ENCODE peak calls at places on chromosomes 11 and 22, in nine cellular contexts. V is body of pancreas, M is HCT116, N is GM23338, S is pancreas, I is lower lobe of right lung, X is left ventricle myocardium inferior, Q is SK-N-SH, K is adipocyte. U is an unnamed sample.

GRCh38 chr11:3626250-3626960 is 15.4 kb downstream of the ART5 start:
- DNase-seq in N (peak; percentile 41), V (peak; percentile 62), S (peak; percentile 32), M (no peak), I (peak; percentile 84), Q (no peak), X (peak; percentile 69), K (no peak), U (no peak)

GRCh38 chr11:72683782-72684200 is 9.6 kb upstream of the PDE2A start:
- DNase-seq in M (no peak), X (peak; percentile 62), Q (peak; percentile 91), I (peak; percentile 71), V (peak; percentile 60), S (no peak), K (peak; percentile 70), N (peak; percentile 82), U (peak; percentile 58)

GRCh38 chr11:3995949-3996554 is 98.5 kb upstream of the RRM1 start:
- DNase-seq in K (peak; percentile 46), N (no peak), Q (no peak), M (no peak), I (no peak), S (no peak), V (no peak), X (no peak), U (no peak)

GRCh38 chr22:37045958-37046357 is 5.6 kb upstream of the KCTD17 start:
- DNase-seq in I (no peak), S (no peak), V (no peak), N (peak; percentile 74), K (peak; percentile 48), X (no peak), Q (peak; percentile 64), M (no peak), U (no peak)

GRCh38 chr11:61131998-61132555 is 29.1 kb downstream of the VPS37C start:
- DNase-seq in N (no peak), K (no peak), Q (no peak), V (no peak), M (no peak), X (no peak), I (no peak), S (no peak), U (no peak)

GRCh38 chr11:4565371-4565770 is 16.2 kb upstream of the OR52I2 start:
- DNase-seq in S (no peak), V (no peak), X (no peak), K (no peak), M (no peak), Q (no peak), I (no peak), N (no peak), U (no peak)

GRCh38 chr11:43518407-43519165 is 159.9 kb downstream of the TTC17 start:
- DNase-seq in M (no peak), N (no peak), V (no peak), Q (no peak), I (no peak), X (no peak), K (peak; percentile 11), S (no peak), U (no peak)

GRCh38 chr11:518463-519202 is 11.6 kb upstream of the RNH1 start:
- DNase-seq in S (peak; percentile 83), I (peak; percentile 95), M (peak; percentile 85), K (peak; percentile 96), Q (peak; percentile 97), X (peak; percentile 89), N (peak; percentile 89), V (peak; percentile 95), U (peak; percentile 94)

DNA sequence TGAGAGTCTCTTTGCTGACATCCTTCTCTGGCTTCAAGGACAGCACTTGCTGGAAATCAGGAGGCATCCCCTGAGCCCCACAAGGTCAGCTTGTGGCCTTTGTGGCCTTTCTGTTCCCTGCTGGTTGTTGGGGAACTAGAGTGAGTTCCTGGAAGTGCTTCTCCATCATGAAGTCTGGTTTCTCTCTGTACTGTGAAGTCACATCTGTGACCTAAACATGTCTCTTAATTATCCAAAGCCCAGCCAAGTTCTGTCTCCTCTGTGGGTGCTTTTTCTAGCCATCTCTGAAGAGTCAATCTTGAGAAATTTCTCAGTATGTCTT is 24.4 kb downstream of the IGHMBP2 start:
- DNase-seq in S (no peak), K (no peak), Q (no peak), X (no peak), V (peak; percentile 35), N (no peak), I (no peak), M (no peak), U (no peak)
- H3K36me3 ChIP-seq in S (peaks cover 19% of the 10 kb centered on the region), K (peaks cover 73% of the 10 kb centered on the region), Q (peaks cover 43% of the 10 kb centered on the region), X (peaks cover 67% of the 10 kb centered on the region), V (no peaks in the 10 kb centered on the region), N (peaks cover 29% of the 10 kb centered on the region), I (peaks cover 74% of the 10 kb centered on the region), M (peaks cover 16% of the 10 kb centered on the region), U (no peaks in the 10 kb centered on the region)

GRCh38 chr22:22816766-22817410 is 70.7 kb upstream of the IGLL5 start:
- DNase-seq in S (no peak), Q (no peak), X (no peak), N (no peak), V (no peak), M (no peak), I (no peak), K (no peak), U (no peak)
- H3K4me1 ChIP-seq in S (no peaks in the 10 kb centered on the region), Q (no peaks in the 10 kb centered on the region), X (no peaks in the 10 kb centered on the region), N (no peaks in the 10 kb centered on the region), V (no peaks in the 10 kb centered on the region), M (no peaks in the 10 kb centered on the region), I (no peaks in the 10 kb centered on the region), K (no peaks in the 10 kb centered on the region), U (no peaks in the 10 kb centered on the region)

GRCh38 chr11:70429428-70429705 is 31.0 kb downstream of the CTTN start:
- DNase-seq in X (no peak), V (no peak), S (no peak), N (no peak), I (no peak), Q (no peak), M (no peak), K (no peak), U (no peak)

GRCh38 chr11:70431611-70432010 is 33.3 kb downstream of the CTTN start:
- DNase-seq in K (no peak), X (no peak), Q (no peak), M (no peak), S (no peak), I (no peak), V (no peak), N (no peak), U (no peak)

GRCh38 chr11:70430671-70431574 is 32.6 kb downstream of the CTTN start:
- DNase-seq in I (no peak), S (no peak), N (no peak), K (no peak), M (no peak), X (no peak), V (no peak), Q (no peak), U (no peak)

GRCh38 chr11:70428701-70429427 is 30.5 kb downstream of the CTTN start:
- DNase-seq in X (no peak), Q (no peak), S (no peak), K (no peak), V (no peak), N (no peak), M (no peak), I (no peak), U (no peak)

GRCh38 chr11:70430122-70430521 is 31.8 kb downstream of the CTTN start:
- DNase-seq in K (no peak), I (no peak), N (no peak), X (no peak), S (no peak), V (no peak), M (no peak), Q (no peak), U (no peak)
- H3K36me3 ChIP-seq in K (peaks cover 87% of the 10 kb centered on the region), I (peaks cover 96% of the 10 kb centered on the region), N (peaks cover 15% of the 10 kb centered on the region), X (peaks cover 97% of the 10 kb centered on the region), S (peaks cover 28% of the 10 kb centered on the region), V (peaks cover 15% of the 10 kb centered on the region), M (peaks cover 51% of the 10 kb centered on the region), Q (peaks cover 41% of the 10 kb centered on the region), U (no peaks in the 10 kb centered on the region)

GRCh38 chr11:62889126-62889483 is 8.4 kb downstream of the SLC3A2 start:
- DNase-seq in X (no peak), I (no peak), Q (no peak), V (no peak), K (no peak), M (no peak), S (no peak), N (no peak), U (no peak)

GRCh38 chr11:62888406-62888805 is 7.7 kb downstream of the SLC3A2 start:
- DNase-seq in N (no peak), Q (no peak), I (no peak), V (no peak), S (no peak), X (no peak), M (no peak), K (no peak), U (no peak)

GRCh38 chr11:62885137-62885536 is 4.4 kb downstream of the SLC3A2 start:
- DNase-seq in N (no peak), M (no peak), X (no peak), Q (no peak), I (no peak), S (no peak), V (no peak), K (no peak), U (no peak)

GRCh38 chr11:62892077-62892922 is 11.6 kb downstream of the SLC3A2 start:
- DNase-seq in I (no peak), K (no peak), V (no peak), Q (no peak), X (no peak), N (no peak), S (no peak), M (no peak), U (no peak)

DNA sequence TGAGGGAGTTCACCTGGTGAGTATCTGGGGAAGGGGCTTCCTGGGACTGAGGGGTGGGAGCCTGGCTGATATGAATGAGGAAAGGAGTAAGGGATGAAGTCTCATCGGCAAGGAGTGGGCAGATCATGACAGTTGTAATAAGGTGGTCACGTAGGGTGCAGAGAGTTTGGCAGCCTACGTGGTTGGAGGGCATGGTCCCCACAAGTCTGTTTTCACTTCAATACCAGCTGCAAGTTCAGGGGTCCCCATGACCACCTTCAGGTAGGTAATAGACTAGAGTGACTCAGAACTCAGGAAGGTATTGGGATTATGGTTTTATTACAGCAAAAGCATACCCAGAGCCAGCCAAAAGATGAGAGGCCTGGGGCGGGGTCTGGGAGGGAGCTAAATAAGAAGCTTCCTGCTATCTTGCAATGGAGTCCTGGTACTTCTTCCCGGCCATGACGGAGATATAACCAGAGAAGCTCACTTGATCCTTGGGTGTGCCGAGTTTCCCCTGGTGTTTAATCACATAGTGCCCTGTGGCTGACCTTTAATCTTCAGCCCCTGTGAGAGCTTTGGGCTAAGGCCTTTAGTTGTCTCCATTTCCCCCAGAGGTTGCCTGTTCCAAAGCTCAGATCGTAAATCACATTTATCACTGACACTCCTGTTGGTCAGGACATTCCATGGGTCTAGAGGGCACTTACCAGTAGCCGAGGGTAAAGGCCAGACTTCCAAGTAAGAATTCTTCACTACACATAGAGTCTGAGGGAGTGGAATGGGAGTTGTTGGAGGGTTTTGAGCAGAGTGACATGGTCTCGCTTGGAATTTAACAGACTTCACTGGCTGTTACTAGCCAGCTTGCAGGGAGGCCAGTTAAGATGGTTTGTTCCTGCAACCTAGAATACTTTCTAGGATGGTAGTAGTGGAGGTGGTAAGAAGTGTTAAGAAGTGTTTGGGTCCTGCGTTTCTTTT is 9.1 kb downstream of the SLC3A2 start:
- DNase-seq in X (no peak), Q (no peak), V (no peak), M (no peak), K (no peak), N (no peak), S (no peak), I (no peak), U (peak; percentile 60)
- H3K4me1 ChIP-seq in X (peaks cover 35% of the 10 kb centered on the region), Q (peaks cover 10% of the 10 kb centered on the region), V (no peaks in the 10 kb centered on the region), M (peaks cover 50% of the 10 kb centered on the region), K (peaks cover 46% of the 10 kb centered on the region), N (peaks cover 7% of the 10 kb centered on the region), S (no peaks in the 10 kb centered on the region), I (peaks cover 65% of the 10 kb centered on the region), U (peaks cover 5% of the 10 kb centered on the region)

GRCh38 chr11:130905512-130905911 is 10.8 kb downstream of the SNX19 start:
- DNase-seq in I (no peak), V (no peak), N (no peak), S (no peak), Q (no peak), M (no peak), X (no peak), K (no peak), U (no peak)
- H3K36me3 ChIP-seq in I (peaks cover 100% of the 10 kb centered on the region), V (no peaks in the 10 kb centered on the region), N (peaks cover 10% of the 10 kb centered on the region), S (peaks cover 36% of the 10 kb centered on the region), Q (peaks cover 81% of the 10 kb centered on the region), M (peaks cover 43% of the 10 kb centered on the region), X (peaks cover 95% of the 10 kb centered on the region), K (peaks cover 85% of the 10 kb centered on the region), U (no peaks in the 10 kb centered on the region)

U was measured in uterus.